ENCODE peak calls at places on chromosomes 11 and 22, in four cellular contexts. L is H1, S is IMR-90, R is mesendoderm. H is an unnamed sample.

GRCh38 chr22:47174671-47175111 is 412.2 kb downstream of the TBC1D22A start:
- DNase-seq in R (no peak), S (no peak), L (no peak), H (peak; percentile 14)

GRCh38 chr11:86230196-86230813 is 14.2 kb upstream of the EED start:
- DNase-seq in L (no peak), R (peak; percentile 40), S (no peak), H (no peak)

GRCh38 chr22:20788627-20789344 is 14.9 kb downstream of the SERPIND1 start:
- DNase-seq in L (no peak), R (no peak), S (no peak), H (no peak)

GRCh38 chr22:48719978-48720661 is 1107.6 kb downstream of the BRD1 start:
- DNase-seq in S (no peak), L (no peak), R (peak; percentile 44), H (peak; percentile 59)

GRCh38 chr11:32430586-32431357 is 4.6 kb downstream of the WT1 start:
- DNase-seq in S (no peak), L (no peak), R (peak; percentile 71), H (peak; percentile 76)

GRCh38 chr11:8373519-8374432 is 110.1 kb upstream of the LMO1 start:
- DNase-seq in R (no peak), L (no peak), S (no peak), H (no peak)

GRCh38 chr22:24096401-24097115 is 84.7 kb upstream of the SUSD2 start:
- DNase-seq in R (no peak), S (no peak), L (no peak), H (no peak)

GRCh38 chr11:66834943-66835342 is 8.3 kb upstream of the RCE1 start:
- DNase-seq in R (no peak), S (no peak), L (no peak), H (no peak)

GRCh38 chr22:40624770-40625169 is 11.7 kb downstream of the MRTFA start:
- DNase-seq in R (no peak), L (no peak), S (no peak), H (no peak)

GRCh38 chr11:17498475-17498874 is 21.8 kb upstream of the ABCC8 start:
- DNase-seq in S (no peak), R (peak; percentile 59), L (no peak), H (peak; percentile 56)

GRCh38 chr11:72105888-72106287 is at the start of gene TOMT:
- DNase-seq in R (no peak), L (no peak), S (no peak), H (no peak)

GRCh38 chr11:5043385-5043784 is 2.9 kb upstream of the OR52J3 start:
- DNase-seq in S (peak; percentile 31), L (no peak), R (peak; percentile 32), H (no peak)

GRCh38 chr11:27722117-27722844 is 22.0 kb upstream of the BDNF start:
- DNase-seq in S (peak; percentile 68), R (peak; percentile 82), L (no peak), H (peak; percentile 69)

GRCh38 chr11:88288560-88288959 is 49.0 kb downstream of the CTSC start:
- DNase-seq in L (no peak), R (no peak), S (peak; percentile 36), H (no peak)

GRCh38 chr22:31929126-31929928 is 15.0 kb upstream of the YWHAH start:
- DNase-seq in R (no peak), L (no peak), S (peak; percentile 51), H (no peak)

GRCh38 chr11:120877746-120878365 is 146.0 kb upstream of the TBCEL start:
- DNase-seq in R (no peak), L (no peak), S (no peak), H (no peak)

GRCh38 chr11:76234704-76235232 is 28.5 kb upstream of the WNT11 start:
- DNase-seq in L (no peak), R (no peak), S (no peak), H (no peak)

GRCh38 chr11:73187854-73188253 is 30.2 kb upstream of the P2RY2 start:
- DNase-seq in S (no peak), R (peak; percentile 68), L (no peak), H (peak; percentile 87)

GRCh38 chr11:99020324-99021225 is at the start of gene CNTN5:
- DNase-seq in S (peak; percentile 5), L (peak; percentile 29), R (peak; percentile 84), H (peak; percentile 82)

GRCh38 chr22:17143101-17143500 is 16.0 kb downstream of the HDHD5 start:
- DNase-seq in L (no peak), S (no peak), R (no peak), H (no peak)

GRCh38 chr11:74971424-74971823 is 17.3 kb upstream of the NEU3 start:
- DNase-seq in S (no peak), R (no peak), L (no peak), H (no peak)

GRCh38 chr22:47450876-47451475 is 688.5 kb downstream of the TBC1D22A start:
- DNase-seq in S (no peak), L (no peak), R (no peak), H (no peak)

GRCh38 chr11:8227156-8228152 is 36.2 kb downstream of the LMO1 start:
- DNase-seq in S (no peak), L (no peak), R (peak; percentile 62), H (peak; percentile 53)

GRCh38 chr11:61529537-61530225 is 21.1 kb downstream of the LRRC10B start:
- DNase-seq in S (no peak), L (no peak), R (no peak), H (no peak)

GRCh38 chr11:67303132-67303988 is at the start of gene SSH3:
- DNase-seq in S (peak; percentile 34), R (peak; percentile 87), L (peak; percentile 46), H (peak; percentile 84)

GRCh38 chr11:64245797-64246623 is 733 bp downstream of the PPP1R14B start:
- DNase-seq in S (peak; percentile 91), R (peak; percentile 91), L (no peak), H (no peak)

GRCh38 chr22:45586651-45587405 is 84.1 kb downstream of the FBLN1 start:
- DNase-seq in R (no peak), S (no peak), L (no peak), H (no peak)

GRCh38 chr22:23187201-23187600 is 6.9 kb downstream of the BCR start:
- DNase-seq in S (no peak), R (no peak), L (no peak), H (no peak)

GRCh38 chr22:47209547-47210023 is 447.1 kb downstream of the TBC1D22A start:
- DNase-seq in S (no peak), L (no peak), R (no peak), H (no peak)

GRCh38 chr11:43989162-43989961 is 46.9 kb downstream of the C11orf96 start:
- DNase-seq in R (peak; percentile 80), S (no peak), L (no peak), H (peak; percentile 45)

GRCh38 chr11:134662629-134663360 is 250.8 kb upstream of the B3GAT1 start:
- DNase-seq in L (no peak), S (no peak), R (no peak), H (no peak)

GRCh38 chr22:27094633-27095308 is 437.4 kb downstream of the MIAT start:
- DNase-seq in R (no peak), L (no peak), S (peak; percentile 51), H (no peak)

GRCh38 chr11:60658409-60658808 is 41.0 kb upstream of the MS4A8 start:
- DNase-seq in L (no peak), R (no peak), S (no peak), H (no peak)

GRCh38 chr22:34992672-34993071 is 73.3 kb upstream of the ISX start:
- DNase-seq in R (peak; percentile 62), S (no peak), L (no peak), H (no peak)

GRCh38 chr11:111559791-111560190 is 19.3 kb downstream of the LAYN start:
- DNase-seq in L (no peak), S (no peak), R (no peak), H (no peak)

GRCh38 chr22:39956932-39957664 is 3.1 kb upstream of the TMA7B start:
- DNase-seq in S (no peak), R (no peak), L (no peak), H (no peak)

GRCh38 chr11:91265946-91266345 is 958.7 kb upstream of the FAT3 start:
- DNase-seq in R (no peak), S (no peak), L (no peak), H (no peak)
- H3K56ac ChIP-seq in R (no peak overlapping the region), S (no peak overlapping the region), L (no peak overlapping the region), H (no peak overlapping the region)

DNA sequence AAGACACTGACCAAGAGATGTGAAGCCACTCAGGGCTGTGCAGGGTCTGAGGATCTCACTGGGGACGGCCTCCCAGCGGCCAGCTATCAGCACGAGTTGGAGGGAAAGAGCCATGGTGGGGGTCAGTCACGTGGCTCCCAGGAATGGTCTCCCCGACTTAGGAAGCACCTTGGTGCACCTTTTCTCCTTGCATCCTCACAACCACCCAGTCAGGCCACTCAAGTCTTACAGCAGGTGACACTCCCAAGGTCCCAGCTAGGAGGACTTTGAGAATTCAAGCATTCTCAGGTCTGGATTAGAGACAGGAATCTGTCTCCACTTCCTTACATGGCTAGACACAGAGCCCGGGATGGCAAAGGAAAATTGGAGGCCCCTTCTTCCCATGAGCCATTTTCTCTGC is 2.7 kb downstream of the RNASEH2C start:
- DNase-seq in L (no peak), R (no peak), S (no peak), H (no peak)
- H3K4ac ChIP-seq in L (no peak overlapping the region), R (no peak overlapping the region), S (no peak overlapping the region), H (no peak overlapping the region)

DNA sequence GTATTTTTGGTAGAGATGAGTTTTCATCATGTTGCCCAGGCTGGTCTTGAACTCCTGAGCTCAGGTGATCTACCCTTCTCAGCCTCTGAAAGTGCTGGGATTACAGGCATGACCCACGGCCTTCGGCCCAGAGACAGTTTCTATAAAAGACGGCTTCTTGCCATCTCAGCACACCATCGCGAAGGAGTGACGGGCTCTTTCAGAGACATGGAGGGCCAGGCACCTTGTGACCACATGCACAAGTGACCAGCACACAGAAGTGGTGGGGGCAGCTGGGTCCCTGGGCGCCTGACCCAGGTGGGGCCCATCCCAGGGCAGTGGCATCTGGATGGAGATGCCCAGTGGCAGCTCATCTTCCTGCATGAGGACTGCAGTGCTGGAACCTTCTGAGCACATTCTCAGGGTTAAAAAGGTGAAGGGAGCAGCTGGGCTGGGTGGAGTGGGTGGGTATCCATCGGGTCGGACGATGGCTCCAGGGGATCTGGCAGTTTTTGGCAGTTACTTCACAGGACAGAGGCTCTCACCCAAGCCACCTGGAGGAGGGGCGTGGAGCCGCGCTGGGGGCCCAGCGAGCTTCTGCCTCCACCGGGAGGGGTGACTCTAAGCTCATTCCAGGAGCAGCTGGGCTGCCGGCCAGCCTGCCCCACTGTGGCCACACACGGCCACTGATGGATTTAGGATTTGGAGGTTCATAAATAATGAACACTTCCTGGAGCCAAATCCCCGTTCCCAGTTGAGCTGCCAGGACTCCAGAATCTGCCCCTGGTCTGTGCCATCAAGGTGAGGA is 373.0 kb downstream of the CTTN start:
- DNase-seq in R (no peak), L (no peak), S (no peak), H (no peak)
- H3K56ac ChIP-seq in R (no peak overlapping the region), L (no peak overlapping the region), S (no peak overlapping the region), H (no peak overlapping the region)

GRCh38 chr11:59011672-59012071 is 72.4 kb downstream of the GLYATL1 start:
- DNase-seq in L (peak; percentile 27), R (peak; percentile 85), S (no peak), H (peak; percentile 66)
- H3K4ac ChIP-seq in L (no peak overlapping the region), R (no peak overlapping the region), S (no peak overlapping the region), H (no peak overlapping the region)

H was measured in H9.